ENCODE peak calls at places on chromosome 15, in nine cellular contexts. One of them, this sample, is unnamed.

GRCh38 chr15:28989239-28989830 is 103.6 kb downstream of the APBA2 start:
- DNase-seq in myocyte: no peak
- DNase-seq in neural crest cell: no peak
- DNase-seq in stimulated activated CD8-positive, alpha-beta memory T cell treated with anti-CD3 and anti-CD28 coated beads, Interleukin-12 subunit alpha, Interleukin-12 subunit beta, amount 100 ng/mL, for 4 hours: no peak
- DNase-seq in fibroblast of villous mesenchyme: no peak
- DNase-seq in activated CD4-positive, alpha-beta memory T cell treated with anti-CD3 and anti-CD28 coated beads for 36 hours: peak; percentile 42
- DNase-seq in mesenchymal stem cell: no peak
- DNase-seq in mucosa of gallbladder: no peak
- DNase-seq in progenitor cell of endocrine pancreas: no peak
- DNase-seq in this sample: peak; percentile 71

GRCh38 chr15:48993411-48993810 is 29.7 kb upstream of the SHC4 start:
- DNase-seq in stimulated activated CD8-positive, alpha-beta memory T cell treated with anti-CD3 and anti-CD28 coated beads, Interleukin-12 subunit alpha, Interleukin-12 subunit beta, amount 100 ng/mL, for 4 hours: no peak
- DNase-seq in myocyte: no peak
- DNase-seq in mesenchymal stem cell: no peak
- DNase-seq in mucosa of gallbladder: no peak
- DNase-seq in progenitor cell of endocrine pancreas: no peak
- DNase-seq in fibroblast of villous mesenchyme: no peak
- DNase-seq in neural crest cell: no peak
- DNase-seq in activated CD4-positive, alpha-beta memory T cell treated with anti-CD3 and anti-CD28 coated beads for 36 hours: no peak
- DNase-seq in this sample: no peak

GRCh38 chr15:69096197-69096596 is 64.2 kb upstream of the GLCE start:
- DNase-seq in activated CD4-positive, alpha-beta memory T cell treated with anti-CD3 and anti-CD28 coated beads for 36 hours: no peak
- DNase-seq in mesenchymal stem cell: no peak
- DNase-seq in myocyte: peak; percentile 82
- DNase-seq in stimulated activated CD8-positive, alpha-beta memory T cell treated with anti-CD3 and anti-CD28 coated beads, Interleukin-12 subunit alpha, Interleukin-12 subunit beta, amount 100 ng/mL, for 4 hours: no peak
- DNase-seq in mucosa of gallbladder: no peak
- DNase-seq in neural crest cell: no peak
- DNase-seq in progenitor cell of endocrine pancreas: no peak
- DNase-seq in fibroblast of villous mesenchyme: no peak
- DNase-seq in this sample: no peak

GRCh38 chr15:101286471-101287114 is 8.5 kb downstream of the SNRPA1 start:
- DNase-seq in mucosa of gallbladder: no peak
- DNase-seq in progenitor cell of endocrine pancreas: no peak
- DNase-seq in myocyte: no peak
- DNase-seq in mesenchymal stem cell: peak; percentile 41
- DNase-seq in neural crest cell: no peak
- DNase-seq in stimulated activated CD8-positive, alpha-beta memory T cell treated with anti-CD3 and anti-CD28 coated beads, Interleukin-12 subunit alpha, Interleukin-12 subunit beta, amount 100 ng/mL, for 4 hours: no peak
- DNase-seq in activated CD4-positive, alpha-beta memory T cell treated with anti-CD3 and anti-CD28 coated beads for 36 hours: no peak
- DNase-seq in fibroblast of villous mesenchyme: no peak
- DNase-seq in this sample: no peak

GRCh38 chr15:38696120-38696727 is 131.6 kb upstream of the RASGRP1 start:
- DNase-seq in stimulated activated CD8-positive, alpha-beta memory T cell treated with anti-CD3 and anti-CD28 coated beads, Interleukin-12 subunit alpha, Interleukin-12 subunit beta, amount 100 ng/mL, for 4 hours: peak; percentile 45
- DNase-seq in mesenchymal stem cell: peak; percentile 49
- DNase-seq in neural crest cell: no peak
- DNase-seq in myocyte: peak; percentile 72
- DNase-seq in activated CD4-positive, alpha-beta memory T cell treated with anti-CD3 and anti-CD28 coated beads for 36 hours: peak; percentile 89
- DNase-seq in fibroblast of villous mesenchyme: peak; percentile 22
- DNase-seq in mucosa of gallbladder: no peak
- DNase-seq in progenitor cell of endocrine pancreas: no peak
- DNase-seq in this sample: no peak

GRCh38 chr15:51356983-51357382 is 15.5 kb downstream of the GLDN start:
- DNase-seq in myocyte: peak; percentile 12
- DNase-seq in mesenchymal stem cell: peak; percentile 11
- DNase-seq in progenitor cell of endocrine pancreas: no peak
- DNase-seq in stimulated activated CD8-positive, alpha-beta memory T cell treated with anti-CD3 and anti-CD28 coated beads, Interleukin-12 subunit alpha, Interleukin-12 subunit beta, amount 100 ng/mL, for 4 hours: no peak
- DNase-seq in fibroblast of villous mesenchyme: no peak
- DNase-seq in neural crest cell: no peak
- DNase-seq in activated CD4-positive, alpha-beta memory T cell treated with anti-CD3 and anti-CD28 coated beads for 36 hours: no peak
- DNase-seq in mucosa of gallbladder: no peak
- DNase-seq in this sample: no peak

GRCh38 chr15:90165659-90166489 is 35.3 kb upstream of the SEMA4B start:
- DNase-seq in progenitor cell of endocrine pancreas: no peak
- DNase-seq in neural crest cell: no peak
- DNase-seq in mesenchymal stem cell: peak; percentile 98
- DNase-seq in stimulated activated CD8-positive, alpha-beta memory T cell treated with anti-CD3 and anti-CD28 coated beads, Interleukin-12 subunit alpha, Interleukin-12 subunit beta, amount 100 ng/mL, for 4 hours: no peak
- DNase-seq in activated CD4-positive, alpha-beta memory T cell treated with anti-CD3 and anti-CD28 coated beads for 36 hours: peak; percentile 80
- DNase-seq in myocyte: peak; percentile 87
- DNase-seq in mucosa of gallbladder: peak; percentile 89
- DNase-seq in fibroblast of villous mesenchyme: peak; percentile 95
- DNase-seq in this sample: peak; percentile 66

GRCh38 chr15:55714064-55714463 is 28.9 kb downstream of the PRTG start:
- DNase-seq in activated CD4-positive, alpha-beta memory T cell treated with anti-CD3 and anti-CD28 coated beads for 36 hours: no peak
- DNase-seq in progenitor cell of endocrine pancreas: no peak
- DNase-seq in mucosa of gallbladder: no peak
- DNase-seq in mesenchymal stem cell: no peak
- DNase-seq in fibroblast of villous mesenchyme: no peak
- DNase-seq in neural crest cell: no peak
- DNase-seq in stimulated activated CD8-positive, alpha-beta memory T cell treated with anti-CD3 and anti-CD28 coated beads, Interleukin-12 subunit alpha, Interleukin-12 subunit beta, amount 100 ng/mL, for 4 hours: no peak
- DNase-seq in myocyte: no peak
- DNase-seq in this sample: no peak

GRCh38 chr15:57541805-57542504 is 49.7 kb upstream of the MYZAP start:
- DNase-seq in stimulated activated CD8-positive, alpha-beta memory T cell treated with anti-CD3 and anti-CD28 coated beads, Interleukin-12 subunit alpha, Interleukin-12 subunit beta, amount 100 ng/mL, for 4 hours: no peak
- DNase-seq in activated CD4-positive, alpha-beta memory T cell treated with anti-CD3 and anti-CD28 coated beads for 36 hours: peak; percentile 52
- DNase-seq in fibroblast of villous mesenchyme: peak; percentile 79
- DNase-seq in mucosa of gallbladder: peak; percentile 67
- DNase-seq in neural crest cell: peak; percentile 74
- DNase-seq in myocyte: peak; percentile 82
- DNase-seq in mesenchymal stem cell: peak; percentile 76
- DNase-seq in progenitor cell of endocrine pancreas: peak; percentile 47
- DNase-seq in this sample: peak; percentile 91

GRCh38 chr15:63372018-63372705 is 9.5 kb downstream of the CA12 start:
- DNase-seq in myocyte: peak; percentile 74
- DNase-seq in progenitor cell of endocrine pancreas: no peak
- DNase-seq in neural crest cell: no peak
- DNase-seq in fibroblast of villous mesenchyme: peak; percentile 85
- DNase-seq in stimulated activated CD8-positive, alpha-beta memory T cell treated with anti-CD3 and anti-CD28 coated beads, Interleukin-12 subunit alpha, Interleukin-12 subunit beta, amount 100 ng/mL, for 4 hours: no peak
- DNase-seq in mucosa of gallbladder: no peak
- DNase-seq in mesenchymal stem cell: peak; percentile 90
- DNase-seq in activated CD4-positive, alpha-beta memory T cell treated with anti-CD3 and anti-CD28 coated beads for 36 hours: peak; percentile 70
- DNase-seq in this sample: no peak

GRCh38 chr15:25172691-25173090 is 217.9 kb downstream of the SNRPN start:
- DNase-seq in neural crest cell: no peak
- DNase-seq in myocyte: no peak
- DNase-seq in fibroblast of villous mesenchyme: no peak
- DNase-seq in progenitor cell of endocrine pancreas: no peak
- DNase-seq in mucosa of gallbladder: no peak
- DNase-seq in mesenchymal stem cell: no peak
- DNase-seq in stimulated activated CD8-positive, alpha-beta memory T cell treated with anti-CD3 and anti-CD28 coated beads, Interleukin-12 subunit alpha, Interleukin-12 subunit beta, amount 100 ng/mL, for 4 hours: no peak
- DNase-seq in activated CD4-positive, alpha-beta memory T cell treated with anti-CD3 and anti-CD28 coated beads for 36 hours: no peak
- DNase-seq in this sample: peak; percentile 5

GRCh38 chr15:52709172-52709979 is 30.2 kb upstream of the ATOSA start:
- DNase-seq in mucosa of gallbladder: peak; percentile 37
- DNase-seq in fibroblast of villous mesenchyme: no peak
- DNase-seq in neural crest cell: no peak
- DNase-seq in progenitor cell of endocrine pancreas: peak; percentile 17
- DNase-seq in activated CD4-positive, alpha-beta memory T cell treated with anti-CD3 and anti-CD28 coated beads for 36 hours: no peak
- DNase-seq in mesenchymal stem cell: no peak
- DNase-seq in stimulated activated CD8-positive, alpha-beta memory T cell treated with anti-CD3 and anti-CD28 coated beads, Interleukin-12 subunit alpha, Interleukin-12 subunit beta, amount 100 ng/mL, for 4 hours: no peak
- DNase-seq in myocyte: no peak
- DNase-seq in this sample: peak; percentile 94

GRCh38 chr15:100100926-100101325 is 240.8 kb downstream of the ADAMTS17 start:
- DNase-seq in neural crest cell: no peak
- DNase-seq in mesenchymal stem cell: no peak
- DNase-seq in mucosa of gallbladder: no peak
- DNase-seq in activated CD4-positive, alpha-beta memory T cell treated with anti-CD3 and anti-CD28 coated beads for 36 hours: no peak
- DNase-seq in fibroblast of villous mesenchyme: no peak
- DNase-seq in myocyte: no peak
- DNase-seq in stimulated activated CD8-positive, alpha-beta memory T cell treated with anti-CD3 and anti-CD28 coated beads, Interleukin-12 subunit alpha, Interleukin-12 subunit beta, amount 100 ng/mL, for 4 hours: no peak
- DNase-seq in progenitor cell of endocrine pancreas: no peak
- DNase-seq in this sample: peak; percentile 20

GRCh38 chr15:78992416-78993256 is 47.8 kb upstream of the CTSH start:
- DNase-seq in neural crest cell: no peak
- DNase-seq in myocyte: no peak
- DNase-seq in fibroblast of villous mesenchyme: no peak
- DNase-seq in mucosa of gallbladder: no peak
- DNase-seq in progenitor cell of endocrine pancreas: no peak
- DNase-seq in mesenchymal stem cell: no peak
- DNase-seq in activated CD4-positive, alpha-beta memory T cell treated with anti-CD3 and anti-CD28 coated beads for 36 hours: no peak
- DNase-seq in stimulated activated CD8-positive, alpha-beta memory T cell treated with anti-CD3 and anti-CD28 coated beads, Interleukin-12 subunit alpha, Interleukin-12 subunit beta, amount 100 ng/mL, for 4 hours: no peak
- DNase-seq in this sample: no peak

GRCh38 chr15:37014137-37014536 is 86.2 kb downstream of the MEIS2 start:
- DNase-seq in mucosa of gallbladder: no peak
- DNase-seq in fibroblast of villous mesenchyme: peak; percentile 31
- DNase-seq in progenitor cell of endocrine pancreas: no peak
- DNase-seq in myocyte: no peak
- DNase-seq in activated CD4-positive, alpha-beta memory T cell treated with anti-CD3 and anti-CD28 coated beads for 36 hours: no peak
- DNase-seq in stimulated activated CD8-positive, alpha-beta memory T cell treated with anti-CD3 and anti-CD28 coated beads, Interleukin-12 subunit alpha, Interleukin-12 subunit beta, amount 100 ng/mL, for 4 hours: no peak
- DNase-seq in neural crest cell: no peak
- DNase-seq in mesenchymal stem cell: peak; percentile 44
- DNase-seq in this sample: no peak

GRCh38 chr15:65400760-65401606 is 21.8 kb downstream of the IGDCC4 start:
- DNase-seq in myocyte: peak; percentile 83
- DNase-seq in neural crest cell: peak; percentile 78
- DNase-seq in mucosa of gallbladder: peak; percentile 51
- DNase-seq in fibroblast of villous mesenchyme: peak; percentile 78
- DNase-seq in progenitor cell of endocrine pancreas: peak; percentile 62
- DNase-seq in stimulated activated CD8-positive, alpha-beta memory T cell treated with anti-CD3 and anti-CD28 coated beads, Interleukin-12 subunit alpha, Interleukin-12 subunit beta, amount 100 ng/mL, for 4 hours: peak; percentile 8
- DNase-seq in activated CD4-positive, alpha-beta memory T cell treated with anti-CD3 and anti-CD28 coated beads for 36 hours: peak; percentile 68
- DNase-seq in mesenchymal stem cell: peak; percentile 83
- DNase-seq in this sample: peak; percentile 97

GRCh38 chr15:62835351-62835750 is 207.2 kb upstream of the TPM1 start:
- DNase-seq in mucosa of gallbladder: no peak
- DNase-seq in mesenchymal stem cell: no peak
- DNase-seq in activated CD4-positive, alpha-beta memory T cell treated with anti-CD3 and anti-CD28 coated beads for 36 hours: no peak
- DNase-seq in myocyte: no peak
- DNase-seq in neural crest cell: no peak
- DNase-seq in stimulated activated CD8-positive, alpha-beta memory T cell treated with anti-CD3 and anti-CD28 coated beads, Interleukin-12 subunit alpha, Interleukin-12 subunit beta, amount 100 ng/mL, for 4 hours: no peak
- DNase-seq in progenitor cell of endocrine pancreas: no peak
- DNase-seq in fibroblast of villous mesenchyme: no peak
- DNase-seq in this sample: no peak

GRCh38 chr15:25763206-25763880 is 99.8 kb downstream of the ATP10A start:
- DNase-seq in progenitor cell of endocrine pancreas: no peak
- DNase-seq in fibroblast of villous mesenchyme: no peak
- DNase-seq in myocyte: peak; percentile 50
- DNase-seq in neural crest cell: no peak
- DNase-seq in mesenchymal stem cell: no peak
- DNase-seq in stimulated activated CD8-positive, alpha-beta memory T cell treated with anti-CD3 and anti-CD28 coated beads, Interleukin-12 subunit alpha, Interleukin-12 subunit beta, amount 100 ng/mL, for 4 hours: no peak
- DNase-seq in activated CD4-positive, alpha-beta memory T cell treated with anti-CD3 and anti-CD28 coated beads for 36 hours: no peak
- DNase-seq in mucosa of gallbladder: peak; percentile 45
- DNase-seq in this sample: no peak

GRCh38 chr15:88906130-88906529 is 7.0 kb downstream of the MFGE8 start:
- DNase-seq in progenitor cell of endocrine pancreas: no peak
- DNase-seq in neural crest cell: no peak
- DNase-seq in myocyte: no peak
- DNase-seq in mucosa of gallbladder: no peak
- DNase-seq in mesenchymal stem cell: no peak
- DNase-seq in fibroblast of villous mesenchyme: no peak
- DNase-seq in activated CD4-positive, alpha-beta memory T cell treated with anti-CD3 and anti-CD28 coated beads for 36 hours: no peak
- DNase-seq in stimulated activated CD8-positive, alpha-beta memory T cell treated with anti-CD3 and anti-CD28 coated beads, Interleukin-12 subunit alpha, Interleukin-12 subunit beta, amount 100 ng/mL, for 4 hours: no peak
- DNase-seq in this sample: no peak

GRCh38 chr15:90818251-90819210 is 49.9 kb upstream of the FURIN start:
- DNase-seq in progenitor cell of endocrine pancreas: no peak
- DNase-seq in activated CD4-positive, alpha-beta memory T cell treated with anti-CD3 and anti-CD28 coated beads for 36 hours: peak; percentile 62
- DNase-seq in fibroblast of villous mesenchyme: no peak
- DNase-seq in mesenchymal stem cell: no peak
- DNase-seq in stimulated activated CD8-positive, alpha-beta memory T cell treated with anti-CD3 and anti-CD28 coated beads, Interleukin-12 subunit alpha, Interleukin-12 subunit beta, amount 100 ng/mL, for 4 hours: no peak
- DNase-seq in myocyte: peak; percentile 84
- DNase-seq in neural crest cell: no peak
- DNase-seq in mucosa of gallbladder: no peak
- DNase-seq in this sample: peak; percentile 82

GRCh38 chr15:39267685-39268084 is 313.2 kb upstream of the THBS1 start:
- DNase-seq in neural crest cell: no peak
- DNase-seq in myocyte: no peak
- DNase-seq in fibroblast of villous mesenchyme: no peak
- DNase-seq in mesenchymal stem cell: peak; percentile 53
- DNase-seq in mucosa of gallbladder: no peak
- DNase-seq in activated CD4-positive, alpha-beta memory T cell treated with anti-CD3 and anti-CD28 coated beads for 36 hours: no peak
- DNase-seq in progenitor cell of endocrine pancreas: no peak
- DNase-seq in stimulated activated CD8-positive, alpha-beta memory T cell treated with anti-CD3 and anti-CD28 coated beads, Interleukin-12 subunit alpha, Interleukin-12 subunit beta, amount 100 ng/mL, for 4 hours: no peak
- DNase-seq in this sample: no peak

GRCh38 chr15:63501256-63502089 is 2.9 kb upstream of the USP3 start:
- DNase-seq in activated CD4-positive, alpha-beta memory T cell treated with anti-CD3 and anti-CD28 coated beads for 36 hours: peak; percentile 68
- DNase-seq in neural crest cell: no peak
- DNase-seq in myocyte: peak; percentile 73
- DNase-seq in progenitor cell of endocrine pancreas: no peak
- DNase-seq in fibroblast of villous mesenchyme: peak; percentile 86
- DNase-seq in mucosa of gallbladder: peak; percentile 77
- DNase-seq in mesenchymal stem cell: peak; percentile 94
- DNase-seq in stimulated activated CD8-positive, alpha-beta memory T cell treated with anti-CD3 and anti-CD28 coated beads, Interleukin-12 subunit alpha, Interleukin-12 subunit beta, amount 100 ng/mL, for 4 hours: no peak
- DNase-seq in this sample: peak; percentile 65

GRCh38 chr15:87623832-87624231 is 632.7 kb downstream of the NTRK3 start:
- DNase-seq in myocyte: no peak
- DNase-seq in activated CD4-positive, alpha-beta memory T cell treated with anti-CD3 and anti-CD28 coated beads for 36 hours: peak; percentile 18
- DNase-seq in stimulated activated CD8-positive, alpha-beta memory T cell treated with anti-CD3 and anti-CD28 coated beads, Interleukin-12 subunit alpha, Interleukin-12 subunit beta, amount 100 ng/mL, for 4 hours: no peak
- DNase-seq in mesenchymal stem cell: no peak
- DNase-seq in mucosa of gallbladder: no peak
- DNase-seq in progenitor cell of endocrine pancreas: no peak
- DNase-seq in neural crest cell: no peak
- DNase-seq in fibroblast of villous mesenchyme: no peak
- DNase-seq in this sample: peak; percentile 79

GRCh38 chr15:74432271-74432967 is 1.3 kb downstream of the SEMA7A start:
- DNase-seq in activated CD4-positive, alpha-beta memory T cell treated with anti-CD3 and anti-CD28 coated beads for 36 hours: no peak
- DNase-seq in mesenchymal stem cell: no peak
- DNase-seq in stimulated activated CD8-positive, alpha-beta memory T cell treated with anti-CD3 and anti-CD28 coated beads, Interleukin-12 subunit alpha, Interleukin-12 subunit beta, amount 100 ng/mL, for 4 hours: no peak
- DNase-seq in myocyte: no peak
- DNase-seq in neural crest cell: no peak
- DNase-seq in fibroblast of villous mesenchyme: no peak
- DNase-seq in mucosa of gallbladder: no peak
- DNase-seq in progenitor cell of endocrine pancreas: no peak
- DNase-seq in this sample: peak; percentile 58